ENCODE peak calls at places on chromosomes 1 and 21, in ten cellular contexts. N is lower lobe of right lung; R is GM04504; Q is transverse colon; U is trophoblast cell; D is neural crest cell; E is NCI-H1694 treated with DMSO at 0.1 percent for 48 hours; Z is stimulated activated CD8-positive, alpha-beta memory T cell treated with anti-CD3 and anti-CD28 coated beads, Interleukin-7, amount 100 ng/mL, for 1 hour; F is kidney tubule cell; A is NCI-H146. M is an unnamed sample.

GRCh38 chr1:200963076-200963475 is 60.4 kb downstream of the KIF21B start:
- DNase-seq in N (no peak), R (no peak), Q (no peak), U (no peak), D (no peak), E (no peak), Z (no peak), F (peak), A (no peak), M (no peak)

GRCh38 chr1:23217421-23218115 is at the start of gene HTR1D:
- DNase-seq in N (no peak), R (no peak), Q (peak), U (no peak), D (no peak), E (no peak), Z (no peak), F (no peak), A (peak), M (peak)

GRCh38 chr1:76425843-76426145 is 351.2 kb downstream of the ST6GALNAC3 start:
- DNase-seq in N (no peak), R (no peak), Q (no peak), U (no peak), D (no peak), E (no peak), Z (no peak), F (no peak), A (no peak), M (no peak)

GRCh38 chr1:150311762-150312161 is 9.6 kb upstream of the PRPF3 start:
- DNase-seq in N (no peak), R (no peak), Q (no peak), U (no peak), D (no peak), E (no peak), Z (no peak), F (no peak), A (no peak), M (no peak)

GRCh38 chr1:153968000-153968363 is 280 bp downstream of the CREB3L4 start:
- DNase-seq in N (peak), R (no peak), Q (peak), U (no peak), D (no peak), E (no peak), Z (no peak), F (no peak), A (peak), M (no peak)

GRCh38 chr1:218073062-218073461 is 212.0 kb upstream of the RRP15 start:
- DNase-seq in N (no peak), R (no peak), Q (no peak), U (no peak), D (no peak), E (no peak), Z (no peak), F (no peak), A (no peak), M (no peak)

GRCh38 chr1:150268342-150268705 is 492 bp downstream of the APH1A start:
- DNase-seq in N (peak), R (no peak), Q (peak), U (peak), D (no peak), E (no peak), Z (no peak), F (peak), A (peak), M (peak)

GRCh38 chr1:185670187-185670627 is 64.0 kb upstream of the HMCN1 start:
- DNase-seq in N (no peak), R (no peak), Q (peak), U (peak), D (peak), E (peak), Z (peak), F (peak), A (peak), M (no peak)

GRCh38 chr1:192969091-192969490 is 90.1 kb downstream of the UCHL5 start:
- DNase-seq in N (no peak), R (no peak), Q (no peak), U (no peak), D (no peak), E (no peak), Z (no peak), F (no peak), A (no peak), M (no peak)

GRCh38 chr1:110188116-110188618 is 21.9 kb upstream of the KCNC4 start:
- DNase-seq in N (no peak), R (peak), Q (no peak), U (peak), D (no peak), E (peak), Z (no peak), F (no peak), A (peak), M (no peak)

GRCh38 chr1:209353097-209353496 is 230.4 kb upstream of the CAMK1G start:
- DNase-seq in N (no peak), R (no peak), Q (no peak), U (no peak), D (no peak), E (no peak), Z (no peak), F (peak), A (no peak), M (no peak)

GRCh38 chr1:4052657-4053056 is 152.6 kb upstream of the C1orf174 start:
- DNase-seq in N (no peak), R (no peak), Q (no peak), U (no peak), D (no peak), E (no peak), Z (no peak), F (no peak), A (no peak), M (no peak)

GRCh38 chr1:178282949-178283367 is 189.1 kb downstream of the RASAL2 start:
- DNase-seq in N (no peak), R (peak), Q (no peak), U (peak), D (no peak), E (peak), Z (no peak), F (peak), A (peak), M (no peak)

GRCh38 chr1:227885648-227886502 is 61.9 kb downstream of the WNT9A start:
- DNase-seq in N (peak), R (peak), Q (peak), U (peak), D (no peak), E (no peak), Z (no peak), F (peak), A (no peak), M (no peak)

GRCh38 chr1:111833334-111833733 is 77.6 kb downstream of the DDX20 start:
- DNase-seq in N (no peak), R (no peak), Q (no peak), U (peak), D (no peak), E (peak), Z (no peak), F (no peak), A (no peak), M (no peak)

GRCh38 chr1:27235827-27236226 is 1.4 kb downstream of the WDTC1 start:
- DNase-seq in N (no peak), R (no peak), Q (no peak), U (peak), D (no peak), E (no peak), Z (no peak), F (peak), A (no peak), M (no peak)

GRCh38 chr21:34613679-34614442 is 1.1 kb downstream of the RCAN1 start:
- DNase-seq in N (no peak), R (no peak), Q (no peak), U (no peak), D (no peak), E (no peak), Z (no peak), F (peak), A (no peak), M (peak)

M was measured in nucleus accumbens.